ENCODE peak calls at places on chromosomes 1 and 21, in six cellular contexts. P is NT2/D1, J is K562, B is SK-N-SH, O is fibroblast of lung, D is GM23248. K is an unnamed sample.
A peak's percentile ranks its signal among the peaks of the same experiment; 100 is the strongest.

GRCh38 chr21:28229811-28230210 is 762.9 kb downstream of the LTN1 start:
- DNase-seq in P (no peak), J (no peak), B (no peak), O (peak; percentile 70), D (peak; percentile 88), K (no peak)

GRCh38 chr1:64080947-64081562 is 122.4 kb upstream of the UBE2U start:
- DNase-seq in P (no peak), J (no peak), B (no peak), O (peak; percentile 36), D (peak; percentile 61), K (no peak)

GRCh38 chr1:202281316-202282016 is 60.3 kb downstream of the UBE2T start:
- DNase-seq in P (no peak), J (no peak), B (no peak), O (peak; percentile 91), D (peak; percentile 69), K (no peak)

GRCh38 chr1:234660536-234661133 is 50.7 kb upstream of the IRF2BP2 start:
- DNase-seq in P (no peak), J (no peak), B (no peak), O (no peak), D (no peak), K (no peak)

GRCh38 chr1:58331156-58331555 is 215.4 kb downstream of the OMA1 start:
- DNase-seq in P (no peak), J (no peak), B (no peak), O (peak; percentile 41), D (peak; percentile 53), K (no peak)

GRCh38 chr1:214044438-214045214 is 56.9 kb downstream of the PROX1 start:
- DNase-seq in P (no peak), J (no peak), B (no peak), O (no peak), D (no peak), K (peak; percentile 29)

GRCh38 chr1:241167121-241167619 is 189.8 kb downstream of the RGS7 start:
- DNase-seq in P (no peak), J (no peak), B (no peak), O (no peak), D (no peak), K (no peak)

GRCh38 chr21:43866233-43866632 is 1.2 kb downstream of the AGPAT3 start:
- DNase-seq in P (no peak), J (peak; percentile 46), B (peak; percentile 83), O (peak; percentile 56), D (peak; percentile 76), K (peak; percentile 19)

GRCh38 chr1:152582647-152583046 is 2.3 kb upstream of the LCE3D start:
- DNase-seq in P (no peak), J (no peak), B (no peak), O (no peak), D (peak; percentile 77), K (no peak)

GRCh38 chr1:238252033-238252802 is 361.5 kb upstream of the ZP4 start:
- DNase-seq in P (peak; percentile 80), J (no peak), B (peak; percentile 41), O (peak; percentile 57), D (peak; percentile 56), K (peak; percentile 65)

GRCh38 chr1:151539321-151540020 is 638 bp upstream of the TUFT1 start:
- DNase-seq in P (no peak), J (peak; percentile 63), B (no peak), O (peak; percentile 98), D (peak; percentile 91), K (peak; percentile 52)

GRCh38 chr1:19435181-19435580 is 50.2 kb downstream of the CAPZB start:
- DNase-seq in P (no peak), J (no peak), B (no peak), O (peak; percentile 57), D (peak; percentile 85), K (no peak)

GRCh38 chr1:64484651-64485050 is 14.7 kb downstream of the CACHD1 start:
- DNase-seq in P (no peak), J (no peak), B (no peak), O (peak; percentile 72), D (no peak), K (no peak)

GRCh38 chr1:35573198-35573775 is at the start of gene TFAP2E:
- DNase-seq in P (no peak), J (no peak), B (peak; percentile 85), O (no peak), D (peak; percentile 72), K (peak; percentile 73)

GRCh38 chr1:206579747-206580437 is 32.4 kb downstream of the EIF2D start:
- DNase-seq in P (no peak), J (peak; percentile 16), B (no peak), O (peak; percentile 86), D (peak; percentile 91), K (no peak)

GRCh38 chr1:180343931-180344406 is 113.9 kb downstream of the LHX4 start:
- DNase-seq in P (no peak), J (no peak), B (peak; percentile 24), O (peak; percentile 44), D (peak; percentile 42), K (no peak)

GRCh38 chr1:161307230-161307768 is 2.5 kb downstream of the MPZ start:
- DNase-seq in P (no peak), J (peak; percentile 68), B (no peak), O (no peak), D (peak; percentile 50), K (no peak)

GRCh38 chr1:88847618-88848017 is 43.7 kb downstream of the GTF2B start:
- DNase-seq in P (peak; percentile 16), J (no peak), B (no peak), O (no peak), D (no peak), K (peak; percentile 92)

GRCh38 chr1:28601696-28602095 is 9.6 kb downstream of the RAB42 start:
- DNase-seq in P (no peak), J (no peak), B (no peak), O (peak; percentile 93), D (peak; percentile 95), K (no peak)

GRCh38 chr1:97190326-97190725 is 468.7 kb downstream of the PTBP2 start:
- DNase-seq in P (no peak), J (no peak), B (no peak), O (peak; percentile 84), D (peak; percentile 65), K (no peak)

GRCh38 chr1:64499966-64500365 is 30.0 kb downstream of the CACHD1 start:
- DNase-seq in P (no peak), J (peak; percentile 22), B (no peak), O (no peak), D (no peak), K (no peak)

GRCh38 chr1:234125283-234125682 is 220.8 kb downstream of the SLC35F3 start:
- DNase-seq in P (peak; percentile 92), J (peak; percentile 45), B (peak; percentile 24), O (peak; percentile 51), D (peak; percentile 69), K (peak; percentile 88)

GRCh38 chr21:25732091-25732760 is 2.5 kb downstream of the ATP5PF start:
- DNase-seq in P (no peak), J (no peak), B (no peak), O (no peak), D (no peak), K (no peak)

GRCh38 chr1:161432091-161432490 is 64.4 kb upstream of the CFAP126 start:
- DNase-seq in P (no peak), J (no peak), B (no peak), O (no peak), D (no peak), K (no peak)

GRCh38 chr1:202501281-202501680 is 152.8 kb downstream of the PPP1R12B start:
- DNase-seq in P (peak; percentile 28), J (no peak), B (peak; percentile 7), O (peak; percentile 31), D (peak; percentile 41), K (peak; percentile 31)

GRCh38 chr1:204637985-204638356 is 47.6 kb downstream of the LRRN2 start:
- DNase-seq in P (no peak), J (no peak), B (peak; percentile 84), O (peak; percentile 32), D (peak; percentile 67), K (peak; percentile 68)
- H3K9ac ChIP-seq in P (no peak overlapping the region), J (no peak overlapping the region), B (no peak overlapping the region), O (no peak overlapping the region), D (peak overlapping the region; percentile 18), K (no peak overlapping the region)

DNA sequence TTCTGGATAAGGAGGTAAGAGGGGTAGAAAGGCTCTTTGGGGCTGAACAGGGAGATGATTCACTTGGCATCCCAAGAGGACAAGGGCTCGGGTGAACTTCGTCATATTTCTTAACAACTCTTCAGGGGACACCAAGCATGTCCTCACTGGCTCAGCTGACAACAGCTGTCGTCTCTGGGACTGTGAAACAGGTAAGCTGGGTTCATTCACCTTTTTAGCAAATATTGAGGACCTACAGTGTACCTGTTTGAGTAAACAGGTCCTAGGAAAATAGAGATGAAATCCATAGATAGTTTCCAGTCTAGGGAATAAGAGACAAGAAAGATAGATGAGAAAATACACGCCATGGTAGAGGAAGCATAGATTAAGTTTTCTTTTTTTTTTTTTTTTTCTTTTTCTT is 2.1 kb downstream of the EIF3I start:
- DNase-seq in P (no peak), J (no peak), B (no peak), O (no peak), D (no peak), K (no peak)
- H3K9ac ChIP-seq in P (peak overlapping the region; percentile 27), J (peak overlapping the region; percentile 96), B (no peak overlapping the region), O (no peak overlapping the region), D (no peak overlapping the region), K (no peak overlapping the region)

GRCh38 chr1:2543543-2544092 is 12.6 kb upstream of the TNFRSF14 start:
- DNase-seq in P (no peak), J (no peak), B (peak; percentile 82), O (peak; percentile 27), D (peak; percentile 46), K (peak; percentile 90)

GRCh38 chr1:2544875-2545638 is 11.1 kb upstream of the TNFRSF14 start:
- DNase-seq in P (no peak), J (no peak), B (no peak), O (no peak), D (no peak), K (peak; percentile 95)

GRCh38 chr1:2542262-2542915 is 12.3 kb upstream of the HES5 start:
- DNase-seq in P (no peak), J (no peak), B (no peak), O (no peak), D (no peak), K (peak; percentile 41)

GRCh38 chr1:2545754-2546514 is 10.2 kb upstream of the TNFRSF14 start:
- DNase-seq in P (peak; percentile 79), J (peak; percentile 98), B (peak; percentile 98), O (peak; percentile 61), D (peak; percentile 73), K (peak; percentile 98)

DNA sequence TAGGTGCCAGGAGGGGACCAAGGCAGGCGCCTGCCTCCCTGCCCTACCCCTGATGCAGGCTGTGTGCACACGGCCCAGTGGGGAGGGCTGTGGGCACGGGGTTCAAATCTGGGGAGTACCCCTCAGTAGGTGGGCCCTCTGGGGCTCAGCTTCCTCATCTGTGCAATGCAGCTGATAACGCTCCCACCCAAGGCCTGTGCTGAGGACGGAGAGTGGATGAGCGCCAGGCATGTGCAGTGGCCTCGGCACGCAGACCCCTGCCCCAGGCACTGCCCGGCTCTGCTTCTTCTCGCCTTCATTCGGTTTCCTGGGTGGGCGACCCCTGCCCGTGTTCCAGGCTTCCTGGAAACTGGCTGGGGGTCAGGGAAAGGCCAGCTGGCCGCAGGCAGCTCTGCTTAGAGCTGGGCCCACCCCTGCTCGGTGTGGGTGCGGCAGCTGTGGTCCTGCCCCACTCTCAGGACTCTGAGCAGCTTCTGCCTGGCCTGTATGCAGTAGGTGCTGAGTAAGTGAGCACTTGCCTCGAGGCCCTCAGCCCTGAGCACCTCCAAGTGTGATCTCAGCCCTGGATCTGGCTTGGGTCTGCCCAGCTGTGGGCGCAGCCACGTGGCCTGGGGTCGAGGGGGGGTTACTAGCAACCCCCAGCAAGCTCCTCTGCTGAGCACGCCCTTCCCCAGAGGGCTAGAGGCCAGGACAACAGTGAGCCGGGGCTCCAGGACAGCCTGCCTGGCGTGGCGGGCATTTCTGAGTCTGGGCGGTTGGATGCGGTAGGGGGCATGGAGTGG is 11.9 kb upstream of the TNFRSF14 start:
- DNase-seq in P (no peak), J (no peak), B (peak; percentile 69), O (peak; percentile 35), D (peak; percentile 30), K (no peak)
- H3K9ac ChIP-seq in P (peak overlapping the region; percentile 26), J (peak overlapping the region; percentile 47), B (no peak overlapping the region), O (peak overlapping the region; percentile 2), D (no peak overlapping the region), K (peak overlapping the region; percentile 36)

GRCh38 chr1:26283226-26283853 is 3.5 kb downstream of the SH3BGRL3 start:
- DNase-seq in P (no peak), J (no peak), B (no peak), O (no peak), D (peak; percentile 52), K (no peak)
- H3K9ac ChIP-seq in P (no peak overlapping the region), J (no peak overlapping the region), B (no peak overlapping the region), O (no peak overlapping the region), D (peak overlapping the region; percentile 87), K (no peak overlapping the region)

K was measured in neural progenitor cell.